ENCODE peak calls at places on chromosome 10, in four cellular contexts. B is ovary, L is A549, W is SK-N-SH. J is an unnamed sample.

GRCh38 chr10:81820418-81820817 is 54.6 kb upstream of the NRG3 start:
- DNase-seq in L (peak), W (peak), B (no peak), J (no peak)

GRCh38 chr10:29691564-29692064 is 56.8 kb upstream of the SVIL start:
- DNase-seq in W (peak), B (no peak), L (no peak), J (no peak)

GRCh38 chr10:6305762-6306321 is 103.1 kb downstream of the PFKFB3 start:
- DNase-seq in W (no peak), B (no peak), L (no peak), J (no peak)

GRCh38 chr10:84590794-84591193 is 262.4 kb downstream of the CCSER2 start:
- DNase-seq in W (no peak), L (no peak), B (no peak), J (no peak)

GRCh38 chr10:18618995-18619394 is 32.4 kb downstream of the NSUN6 start:
- DNase-seq in W (no peak), L (no peak), B (no peak), J (no peak)

GRCh38 chr10:18140149-18140956 is at the start of gene CACNB2:
- DNase-seq in B (peak), W (peak), L (peak), J (no peak)

GRCh38 chr10:127151981-127152699 is 44.3 kb downstream of the INSYN2A start:
- DNase-seq in W (no peak), B (no peak), L (peak), J (no peak)

GRCh38 chr10:90087197-90088007 is 386.0 kb downstream of the KIF20B start:
- DNase-seq in L (peak), W (no peak), B (no peak), J (no peak)

GRCh38 chr10:35392482-35393230 is 56.3 kb downstream of the CCNY start:
- DNase-seq in B (no peak), L (no peak), W (no peak), J (no peak)

GRCh38 chr10:33248638-33249037 is 85.8 kb downstream of the NRP1 start:
- DNase-seq in B (no peak), W (no peak), L (no peak), J (no peak)

GRCh38 chr10:77592946-77593636 is 44.5 kb downstream of the KCNMA1 start:
- DNase-seq in L (peak), W (no peak), B (no peak), J (peak)

GRCh38 chr10:11678074-11678793 is 63.9 kb upstream of the ECHDC3 start:
- DNase-seq in B (no peak), L (no peak), W (no peak), J (peak)

GRCh38 chr10:77285529-77286182 is 352.0 kb downstream of the KCNMA1 start:
- DNase-seq in B (no peak), W (no peak), L (no peak), J (no peak)

GRCh38 chr10:126598009-126598408 is 72.5 kb downstream of the C10orf90 start:
- DNase-seq in B (no peak), W (peak), L (peak), J (peak)

GRCh38 chr10:5776881-5777197 is 36.4 kb downstream of the GDI2 start:
- DNase-seq in W (no peak), L (no peak), B (no peak), J (no peak)

GRCh38 chr10:76113952-76114351 is 682.5 kb downstream of the LRMDA start:
- DNase-seq in L (no peak), W (no peak), B (no peak), J (no peak)

DNA sequence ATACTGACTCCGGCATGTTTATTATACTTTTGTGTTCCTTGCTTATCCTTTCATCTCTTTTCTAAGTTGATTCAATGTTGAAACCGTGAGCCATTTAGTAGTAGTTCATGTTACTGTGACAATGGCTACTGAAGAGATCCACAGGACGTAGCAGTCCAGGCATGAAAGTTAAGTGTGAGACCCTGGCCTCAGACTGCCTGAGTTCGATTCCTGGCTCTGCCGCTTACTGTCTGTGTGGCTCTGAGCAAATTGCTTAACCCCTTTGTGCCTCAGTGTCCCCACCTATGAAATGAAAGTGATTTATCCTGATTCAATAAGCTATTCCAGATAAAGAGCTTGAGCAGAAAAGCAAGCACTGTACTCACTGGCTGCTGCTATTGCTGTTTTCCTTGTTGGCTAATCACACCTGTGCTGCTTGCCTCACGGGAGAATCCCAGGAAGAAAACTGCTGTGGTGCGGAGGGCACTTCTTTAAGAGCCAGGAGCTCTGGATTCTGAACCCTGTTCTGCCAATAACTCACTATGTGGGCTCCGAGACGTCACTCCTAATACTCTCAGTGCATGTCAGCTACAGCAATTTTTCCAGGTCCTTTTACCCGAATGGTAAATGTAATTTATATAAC is 38.4 kb downstream of the PNLIPRP2 start:
- DNase-seq in W (no peak), B (no peak), L (no peak), J (no peak)
- TF ChIP-seq CTCF in W (no peak), B (no peak), L (no peak), J (no peak)

GRCh38 chr10:75111906-75112703 is 649 bp downstream of the SAMD8 start:
- DNase-seq in B (peak), L (peak), W (peak), J (peak)

GRCh38 chr10:75108684-75109458 is 2.6 kb upstream of the SAMD8 start:
- DNase-seq in L (peak), B (no peak), W (peak), J (no peak)

GRCh38 chr10:75110006-75110632 is 1.3 kb upstream of the SAMD8 start:
- DNase-seq in L (no peak), W (no peak), B (no peak), J (no peak)

GRCh38 chr10:75109459-75109778 is 2.0 kb upstream of the SAMD8 start:
- DNase-seq in W (no peak), L (no peak), B (no peak), J (no peak)

GRCh38 chr10:75111367-75111905 is at the start of gene SAMD8:
- DNase-seq in B (peak), W (peak), L (peak), J (peak)
- TF ChIP-seq EP300 in B (no peak), W (no peak), L (no peak), J (no peak)

GRCh38 chr10:97539523-97540200 is 32.9 kb upstream of the ANKRD2 start:
- DNase-seq in L (no peak), B (peak), W (no peak), J (no peak)
- TF ChIP-seq CTCF in L (no peak), B (no peak), W (peak), J (no peak)

GRCh38 chr10:55065185-55065584 is 264.2 kb upstream of the PCDH15 start:
- DNase-seq in W (no peak), L (no peak), B (no peak), J (no peak)

GRCh38 chr10:55063817-55064216 is 262.8 kb upstream of the PCDH15 start:
- DNase-seq in B (no peak), L (no peak), W (no peak), J (no peak)

GRCh38 chr10:55058800-55059199 is 257.8 kb upstream of the PCDH15 start:
- DNase-seq in W (no peak), B (no peak), L (no peak), J (no peak)

DNA sequence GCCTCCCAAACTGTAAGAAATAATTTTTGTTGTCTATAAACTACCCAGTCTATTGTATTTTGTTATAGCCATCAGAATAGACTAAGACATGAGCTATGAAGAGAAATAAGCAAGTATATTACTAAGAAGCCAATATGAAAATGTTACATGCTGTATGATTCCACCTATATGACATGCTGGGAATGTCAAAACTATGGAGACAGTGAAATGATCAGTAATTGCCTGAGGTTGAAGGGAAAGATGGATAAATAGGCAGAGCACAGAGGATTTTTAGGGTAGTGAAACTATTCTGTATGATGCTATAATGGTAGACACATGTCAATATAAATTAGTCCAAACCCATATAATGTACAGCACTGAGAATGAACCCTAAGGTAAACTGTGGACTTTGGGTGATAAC is 261.3 kb upstream of the PCDH15 start:
- DNase-seq in B (no peak), W (no peak), L (no peak), J (no peak)
- TF ChIP-seq EP300 in B (no peak), W (no peak), L (no peak), J (no peak)

GRCh38 chr10:112027881-112028280 is 155.7 kb downstream of the GPAM start:
- DNase-seq in B (no peak), L (no peak), W (no peak), J (no peak)

GRCh38 chr10:112024079-112024478 is 159.5 kb downstream of the GPAM start:
- DNase-seq in W (no peak), B (no peak), L (no peak), J (no peak)

GRCh38 chr10:112025228-112025627 is 158.3 kb downstream of the GPAM start:
- DNase-seq in B (no peak), W (no peak), L (no peak), J (no peak)

GRCh38 chr10:112030431-112030830 is 153.1 kb downstream of the GPAM start:
- DNase-seq in L (no peak), B (no peak), W (no peak), J (no peak)

GRCh38 chr10:112026438-112026837 is 157.1 kb downstream of the GPAM start:
- DNase-seq in B (no peak), W (no peak), L (no peak), J (no peak)
- TF ChIP-seq CTCF in B (no peak), W (no peak), L (no peak), J (no peak)

GRCh38 chr10:21099291-21099800 is 202.2 kb upstream of the NEBL start:
- DNase-seq in W (peak), L (no peak), B (no peak), J (no peak)
- TF ChIP-seq EP300 in W (peak), L (no peak), B (no peak), J (no peak)

GRCh38 chr10:99779335-99779734 is 3.1 kb upstream of the ABCC2 start:
- DNase-seq in B (no peak), L (peak), W (no peak), J (no peak)

GRCh38 chr10:99775850-99776249 is 6.6 kb upstream of the ABCC2 start:
- DNase-seq in L (peak), W (peak), B (no peak), J (no peak)

GRCh38 chr10:99781734-99782429 is 558 bp upstream of the ABCC2 start:
- DNase-seq in L (no peak), W (no peak), B (no peak), J (no peak)

GRCh38 chr10:99782447-99783286 is at the start of gene ABCC2:
- DNase-seq in B (no peak), L (peak), W (no peak), J (no peak)

GRCh38 chr10:99777918-99778716 is 4.3 kb upstream of the ABCC2 start:
- DNase-seq in B (no peak), W (no peak), L (peak), J (no peak)
- TF ChIP-seq CTCF in B (no peak), W (no peak), L (no peak), J (no peak)

DNA sequence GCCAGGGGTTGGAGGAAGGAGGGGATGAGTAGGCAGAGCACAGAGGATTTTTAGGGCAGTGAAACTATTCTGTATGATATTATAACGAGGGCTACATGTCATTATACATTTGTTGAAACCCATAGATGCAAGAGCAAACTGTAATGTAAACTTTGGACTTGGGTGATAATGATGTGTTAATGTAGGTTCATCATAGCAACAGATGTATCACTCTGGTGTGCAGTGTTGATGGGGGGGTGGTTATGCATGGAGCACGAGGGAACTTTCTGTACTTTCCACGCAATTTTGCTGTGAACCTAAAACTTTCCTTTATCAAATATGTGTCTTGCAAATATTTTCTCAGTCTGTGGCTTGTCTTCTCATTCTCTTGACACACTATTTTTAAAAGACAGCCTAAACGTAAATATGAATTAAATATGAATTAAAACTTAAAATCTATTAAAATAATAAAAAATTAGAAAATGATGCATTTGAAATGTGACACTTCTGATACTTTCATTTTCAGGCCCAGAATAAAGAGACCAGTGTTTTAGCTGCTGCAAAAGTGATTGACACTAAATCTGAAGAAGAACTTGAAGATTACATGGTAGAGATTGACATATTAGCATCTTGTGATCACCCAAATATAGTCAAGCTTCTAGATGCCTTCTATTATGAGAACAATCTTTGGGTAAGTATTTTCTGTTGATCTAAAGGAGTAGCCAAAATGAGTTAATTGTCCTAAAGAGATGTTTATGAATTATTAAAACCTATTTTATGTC is 23.4 kb downstream of the SLK start:
- DNase-seq in L (no peak), W (no peak), B (no peak), J (no peak)
- TF ChIP-seq EP300 in L (no peak), W (no peak), B (no peak), J (no peak)

DNA sequence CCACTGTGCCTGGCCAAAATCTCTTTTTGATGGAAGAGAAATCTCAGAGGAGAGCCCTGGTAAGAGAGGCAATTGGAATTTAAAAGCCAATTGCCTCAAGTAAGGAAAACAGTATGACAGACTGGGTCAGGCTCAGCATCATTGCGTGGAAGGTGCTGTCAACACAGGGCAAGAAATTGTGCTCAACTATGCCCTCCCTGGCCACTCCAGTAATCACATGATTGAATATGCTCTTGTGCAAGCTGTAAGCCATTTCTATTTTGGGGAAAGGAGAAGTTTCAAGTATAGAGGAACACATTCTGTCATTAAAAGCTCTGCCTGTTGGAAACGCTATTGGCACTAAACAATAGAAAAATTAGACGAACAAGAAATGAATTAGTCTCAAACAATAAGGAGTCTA is 1127.7 kb downstream of the REEP3 start:
- DNase-seq in B (no peak), L (peak), W (no peak), J (no peak)
- TF ChIP-seq CTCF in B (no peak), L (no peak), W (no peak), J (no peak)